ENCODE peak calls at places on chromosome 1, in ten cellular contexts. A, V, X, L, N, Z, O, U, E and Y are unnamed samples.

GRCh38 chr1:4048076-4048475 is 148.0 kb upstream of the C1orf174 start:
- DNase-seq in A (no peak), V (no peak), X (peak), L (no peak), N (no peak), Z (no peak), O (no peak), U (no peak), E (no peak), Y (no peak)

GRCh38 chr1:153374077-153374476 is 1.3 kb downstream of the S100A12 start:
- DNase-seq in A (no peak), V (no peak), X (no peak), L (no peak), N (no peak), Z (no peak), O (no peak), U (no peak), E (no peak), Y (no peak)

GRCh38 chr1:203090667-203091320 is 5.0 kb upstream of the MYOG start:
- DNase-seq in A (no peak), V (no peak), X (no peak), L (no peak), N (no peak), Z (no peak), O (no peak), U (no peak), E (no peak), Y (no peak)

GRCh38 chr1:215377736-215378135 is 189.4 kb upstream of the KCTD3 start:
- DNase-seq in A (no peak), V (no peak), X (no peak), L (no peak), N (no peak), Z (no peak), O (no peak), U (no peak), E (no peak), Y (no peak)

GRCh38 chr1:172342584-172343245 is 77.8 kb upstream of the C1orf105 start:
- DNase-seq in A (no peak), V (no peak), X (no peak), L (no peak), N (no peak), Z (no peak), O (no peak), U (no peak), E (no peak), Y (no peak)

GRCh38 chr1:85884372-85885035 is 176.3 kb upstream of the ZNHIT6 start:
- DNase-seq in A (peak), V (no peak), X (no peak), L (peak), N (peak), Z (no peak), O (no peak), U (peak), E (no peak), Y (no peak)

GRCh38 chr1:109535481-109535880 is 4.2 kb upstream of the GPR61 start:
- DNase-seq in A (no peak), V (no peak), X (no peak), L (no peak), N (no peak), Z (no peak), O (no peak), U (no peak), E (no peak), Y (no peak)

GRCh38 chr1:156502749-156503671 is 2.4 kb upstream of the MEF2D start:
- DNase-seq in A (peak), V (no peak), X (peak), L (peak), N (peak), Z (no peak), O (peak), U (peak), E (no peak), Y (peak)

GRCh38 chr1:40784141-40784770 is 669 bp downstream of the KCNQ4 start:
- DNase-seq in A (no peak), V (no peak), X (no peak), L (no peak), N (no peak), Z (no peak), O (no peak), U (no peak), E (no peak), Y (no peak)

GRCh38 chr1:216464489-216464888 is 41.2 kb upstream of the USH2A start:
- DNase-seq in A (peak), V (no peak), X (no peak), L (peak), N (peak), Z (no peak), O (no peak), U (no peak), E (no peak), Y (no peak)